ENCODE peak calls at places on chromosomes 3 and 15, in four cellular contexts. C is K562, H is GM12878, V is HepG2. U is an unnamed sample.

GRCh38 chr3:105537371-105538075 is 170.8 kb downstream of the ALCAM start:
- DNase-seq in C (no peak), H (no peak), V (no peak), U (no peak)

GRCh38 chr15:99249270-99249817 is at the start of gene TTC23:
- DNase-seq in C (peak), H (no peak), V (peak), U (no peak)

GRCh38 chr3:188099907-188100306 is 54.0 kb upstream of the LPP start:
- DNase-seq in C (no peak), H (no peak), V (no peak), U (no peak)

GRCh38 chr15:85910796-85911195 is 116.1 kb upstream of the KLHL25 start:
- DNase-seq in C (no peak), H (no peak), V (no peak), U (no peak)

GRCh38 chr3:42189746-42190145 is 76.2 kb downstream of the CCK start:
- DNase-seq in C (no peak), H (no peak), V (no peak), U (no peak)

GRCh38 chr15:57019496-57020160 is 101.2 kb downstream of the TCF12 start:
- DNase-seq in C (peak), H (no peak), V (no peak), U (no peak)

GRCh38 chr15:54131410-54131809 is 153.2 kb downstream of the UNC13C start:
- DNase-seq in C (no peak), H (no peak), V (no peak), U (no peak)

GRCh38 chr15:57198654-57199241 is 177.6 kb upstream of the CGNL1 start:
- DNase-seq in C (no peak), H (no peak), V (no peak), U (peak)

GRCh38 chr15:31084176-31084575 is 17.3 kb downstream of the TRPM1 start:
- DNase-seq in C (no peak), H (no peak), V (no peak), U (no peak)

GRCh38 chr3:33636125-33636855 is 81.8 kb downstream of the CLASP2 start:
- DNase-seq in C (peak), H (no peak), V (peak), U (peak)

GRCh38 chr15:22224241-22224671 is 143.9 kb downstream of the OR4M2 start:
- DNase-seq in C (peak), H (no peak), V (no peak), U (no peak)

GRCh38 chr3:24482306-24482705 is 12.3 kb downstream of the THRB start:
- DNase-seq in C (no peak), H (no peak), V (no peak), U (no peak)

GRCh38 chr3:129587559-129588210 is 18.8 kb downstream of the PLXND1 start:
- DNase-seq in C (no peak), H (no peak), V (no peak), U (no peak)

GRCh38 chr15:78427985-78428384 is 10.0 kb upstream of the IREB2 start:
- DNase-seq in C (no peak), H (no peak), V (no peak), U (no peak)

GRCh38 chr3:14175383-14176037 is 2.9 kb downstream of the XPC start:
- DNase-seq in C (peak), H (peak), V (no peak), U (no peak)

GRCh38 chr3:122936335-122936734 is 91.2 kb downstream of the SEMA5B start:
- DNase-seq in C (no peak), H (no peak), V (no peak), U (peak)

GRCh38 chr3:122940628-122941086 is 86.9 kb downstream of the SEMA5B start:
- DNase-seq in C (no peak), H (no peak), V (no peak), U (peak)

GRCh38 chr3:122937745-122938144 is 89.8 kb downstream of the SEMA5B start:
- DNase-seq in C (no peak), H (no peak), V (no peak), U (no peak)

GRCh38 chr3:122936986-122937385 is 90.6 kb downstream of the SEMA5B start:
- DNase-seq in C (no peak), H (no peak), V (no peak), U (no peak)

GRCh38 chr3:122938756-122939425 is 88.7 kb downstream of the SEMA5B start:
- DNase-seq in C (peak), H (no peak), V (no peak), U (no peak)
- TF ChIP-seq NFIC in C (no peak), H (no peak), V (no peak), U (no peak)

GRCh38 chr3:170876537-170876936 is 6.5 kb upstream of the RPL22L1 start:
- DNase-seq in C (no peak), H (no peak), V (no peak), U (no peak)
- TF ChIP-seq NFIC in C (no peak), H (no peak), V (no peak), U (no peak)

DNA sequence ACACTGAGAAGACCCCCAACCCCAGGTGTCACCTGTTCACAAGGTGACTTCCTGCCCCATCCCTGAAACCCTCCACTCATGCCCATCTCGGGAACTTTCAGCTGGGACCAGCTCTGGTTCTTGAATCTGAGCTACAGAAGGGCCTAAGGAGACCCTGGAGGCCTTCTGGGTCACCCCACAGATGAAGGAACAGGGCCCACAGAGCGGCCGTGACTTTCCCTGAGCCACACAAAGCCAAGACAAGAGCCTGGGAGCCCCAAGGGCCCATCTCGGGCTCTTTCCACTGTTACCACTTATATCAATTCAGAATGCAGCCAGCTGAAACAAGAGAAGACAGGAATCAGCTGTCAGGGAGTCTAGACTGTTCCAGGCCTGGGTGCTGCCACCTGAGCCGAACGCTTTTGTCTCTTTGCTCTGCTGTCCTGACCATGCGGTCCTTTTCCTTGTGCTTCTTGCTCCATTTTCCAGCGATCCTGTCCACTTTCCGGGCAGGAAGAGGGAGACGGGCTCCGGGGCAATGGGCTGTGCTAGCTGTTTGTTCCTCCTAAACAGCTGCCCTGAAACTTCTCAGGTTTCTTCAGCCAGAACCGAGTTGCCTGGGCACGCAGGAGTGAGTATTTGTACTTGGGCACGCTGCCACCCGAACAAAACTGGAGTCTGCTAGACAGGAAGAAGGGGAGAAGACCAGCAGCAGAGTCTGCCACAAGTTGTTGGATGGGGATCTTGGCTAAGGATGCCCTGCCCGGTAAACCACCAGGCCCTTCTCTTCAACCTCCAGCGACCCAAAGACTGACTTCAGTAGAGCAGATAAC is 28.0 kb upstream of the PIGZ start:
- DNase-seq in C (no peak), H (no peak), V (no peak), U (no peak)
- TF ChIP-seq NFIC in C (no peak), H (no peak), V (no peak), U (no peak)

GRCh38 chr3:48415251-48415953 is 14.5 kb downstream of the PLXNB1 start:
- DNase-seq in C (no peak), H (no peak), V (no peak), U (peak)
- TF ChIP-seq NFIC in C (no peak), H (no peak), V (no peak), U (no peak)

GRCh38 chr15:92346063-92346462 is 47.6 kb upstream of the ST8SIA2 start:
- DNase-seq in C (no peak), H (no peak), V (no peak), U (no peak)
- TF ChIP-seq NFIC in C (no peak), H (no peak), V (no peak), U (no peak)